ENCODE peak calls at places on chromosomes 6 and 20, in five cellular contexts. N, F, L, M and X are unnamed samples.

GRCh38 chr6:169204167-169204566 is 49.5 kb downstream of the THBS2 start:
- DNase-seq in M (no peak), L (no peak), F (peak), N (no peak), X (no peak)

GRCh38 chr6:170270984-170271593 is 19.8 kb downstream of the DLL1 start:
- DNase-seq in F (no peak), M (no peak), N (no peak), L (no peak), X (no peak)

GRCh38 chr6:137754366-137754765 is 112.7 kb upstream of the TNFAIP3 start:
- DNase-seq in N (no peak), M (no peak), F (no peak), L (no peak), X (no peak)

GRCh38 chr6:107632757-107633156 is 142.8 kb downstream of the SOBP start:
- DNase-seq in M (no peak), L (no peak), N (no peak), F (no peak), X (no peak)

GRCh38 chr6:151098166-151098565 is 141.6 kb upstream of the AKAP12 start:
- DNase-seq in L (no peak), M (no peak), N (no peak), F (peak), X (no peak)

GRCh38 chr6:168016176-168016620 is 18.7 kb downstream of the KIF25 start:
- DNase-seq in N (no peak), M (no peak), L (no peak), F (no peak), X (no peak)

GRCh38 chr6:40965046-40965445 is 74.0 kb downstream of the UNC5CL start:
- DNase-seq in L (no peak), F (peak), N (no peak), M (no peak), X (no peak)

GRCh38 chr20:1933465-1933870 is 38.3 kb downstream of the SIRPA start:
- DNase-seq in M (no peak), L (no peak), F (peak), N (no peak), X (peak)

GRCh38 chr6:5653801-5654200 is 352.9 kb downstream of the NRN1 start:
- DNase-seq in L (no peak), M (no peak), N (no peak), F (no peak), X (no peak)

GRCh38 chr20:57092112-57092899 is 174.1 kb downstream of the BMP7 start:
- DNase-seq in F (peak), M (peak), N (peak), L (peak), X (no peak)

GRCh38 chr6:86215323-86215722 is 572.6 kb upstream of the SYNCRIP start:
- DNase-seq in F (no peak), M (no peak), L (no peak), N (no peak), X (no peak)

GRCh38 chr6:49849121-49849907 is 17.0 kb downstream of the CRISP1 start:
- DNase-seq in L (peak), F (peak), N (peak), M (peak), X (peak)

GRCh38 chr6:113909224-113909856 is 52.2 kb downstream of the MARCKS start:
- DNase-seq in L (peak), N (peak), F (peak), M (peak), X (peak)

DNA sequence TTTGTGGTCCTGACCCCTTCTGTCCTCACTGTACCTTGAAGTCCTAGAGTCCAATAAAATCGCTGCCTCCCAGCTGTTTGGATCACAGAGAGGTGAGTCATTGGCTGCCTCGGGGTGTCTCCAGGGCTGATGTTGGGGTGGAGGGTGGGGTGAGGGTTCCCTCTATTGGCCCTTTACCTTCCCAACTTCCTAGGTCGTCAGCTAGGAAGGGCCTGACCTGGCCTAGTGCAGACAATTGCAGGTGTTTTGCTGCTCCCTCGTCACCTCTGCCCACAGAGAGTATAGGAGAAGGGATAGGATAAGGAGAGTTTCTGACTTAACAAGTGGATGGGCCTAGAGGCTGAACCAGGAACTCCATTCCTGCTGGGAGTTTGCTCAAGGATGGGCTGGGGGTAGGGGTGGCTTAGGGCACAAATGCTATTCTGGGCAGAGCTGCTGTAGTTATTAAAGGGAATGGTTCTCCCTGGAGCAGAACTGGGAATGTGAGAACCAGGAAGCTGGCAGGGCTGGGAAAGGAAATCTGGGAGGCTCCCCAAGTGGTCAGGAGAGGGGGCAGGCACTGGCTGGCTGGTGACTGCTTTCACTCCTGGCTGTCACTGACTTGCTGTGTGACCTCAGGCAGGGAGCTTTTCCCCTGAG is 1.4 kb downstream of the TP53INP2 start:
- DNase-seq in L (peak), M (peak), F (no peak), N (peak), X (no peak)
- H3K4me3 ChIP-seq in L (no peak), M (peak), F (peak), N (peak), X (no peak)

DNA sequence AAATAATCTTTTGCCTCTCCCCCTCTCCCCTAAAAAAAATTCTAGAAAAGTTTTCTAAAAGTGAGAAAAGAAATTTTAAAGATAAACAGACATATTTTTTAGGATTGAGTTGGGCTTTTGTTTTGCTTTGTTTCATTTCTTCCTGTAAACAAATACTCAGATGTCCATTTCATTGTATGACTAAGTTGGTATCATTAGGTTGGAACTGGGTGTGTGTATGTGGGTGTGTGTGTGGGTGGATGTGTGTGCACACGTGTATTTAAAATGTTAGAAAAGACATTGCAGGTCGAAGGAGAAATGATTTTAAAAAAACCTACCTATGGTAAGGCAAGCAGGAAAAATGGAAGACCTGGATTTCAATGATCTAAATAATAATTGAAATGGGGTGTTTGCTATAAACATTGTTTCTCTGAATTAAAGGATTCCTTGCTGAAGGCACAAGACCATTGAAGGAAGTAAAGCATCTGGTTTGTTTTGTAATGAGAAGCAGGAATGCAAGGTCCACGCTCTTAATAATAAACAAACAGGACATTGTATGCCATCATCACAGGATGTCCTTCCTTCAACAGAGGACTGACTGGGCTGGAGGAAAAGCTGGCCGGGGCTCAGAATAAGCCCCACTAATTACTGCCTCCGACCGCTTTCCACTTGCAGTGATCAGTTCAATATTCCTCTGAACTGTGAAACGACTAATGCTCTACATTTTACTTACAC is 1.0 kb upstream of the PRDM1 start:
- DNase-seq in M (peak), L (no peak), F (peak), N (no peak), X (no peak)
- H3K4me3 ChIP-seq in M (peak), L (no peak), F (peak), N (peak), X (peak)

GRCh38 chr20:44071526-44072111 is 115.4 kb downstream of the JPH2 start:
- DNase-seq in F (no peak), M (no peak), L (no peak), N (no peak), X (no peak)

GRCh38 chr20:44072381-44072780 is 114.6 kb downstream of the JPH2 start:
- DNase-seq in N (no peak), L (no peak), M (no peak), F (no peak), X (no peak)

GRCh38 chr20:44069203-44069931 is 117.6 kb downstream of the JPH2 start:
- DNase-seq in L (peak), N (no peak), M (no peak), F (no peak), X (no peak)

GRCh38 chr20:44070139-44070900 is 116.7 kb downstream of the JPH2 start:
- DNase-seq in M (no peak), N (no peak), F (no peak), L (no peak), X (no peak)

GRCh38 chr20:44071057-44071456 is 115.9 kb downstream of the JPH2 start:
- DNase-seq in M (no peak), F (no peak), L (no peak), N (no peak), X (no peak)
- H3K4me3 ChIP-seq in M (no peak), F (no peak), L (no peak), N (no peak), X (no peak)

DNA sequence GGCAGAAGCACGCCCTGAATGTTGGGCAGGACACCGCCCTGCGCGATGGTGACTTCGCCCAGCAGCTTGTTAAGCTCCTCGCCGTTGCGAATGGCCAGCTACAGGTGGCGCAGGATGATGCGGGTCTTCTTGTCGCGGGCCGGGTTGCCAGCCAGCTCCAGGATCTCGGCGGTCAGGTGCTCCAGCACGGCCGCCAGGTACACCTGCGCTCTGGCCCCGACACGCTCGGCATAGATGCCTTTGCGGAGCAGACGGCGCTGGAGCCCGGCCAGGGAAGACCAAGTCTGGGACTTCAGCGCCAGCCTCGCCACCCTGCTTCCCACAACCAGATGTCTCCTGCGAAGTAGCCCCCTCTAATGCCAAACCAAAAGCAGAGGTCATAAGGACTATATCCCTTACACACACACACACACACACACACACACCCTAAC is 8.0 kb upstream of the SLC17A3 start:
- DNase-seq in F (no peak), L (no peak), N (no peak), M (peak), X (no peak)
- H3K4me3 ChIP-seq in F (no peak), L (no peak), N (no peak), M (peak), X (no peak)

DNA sequence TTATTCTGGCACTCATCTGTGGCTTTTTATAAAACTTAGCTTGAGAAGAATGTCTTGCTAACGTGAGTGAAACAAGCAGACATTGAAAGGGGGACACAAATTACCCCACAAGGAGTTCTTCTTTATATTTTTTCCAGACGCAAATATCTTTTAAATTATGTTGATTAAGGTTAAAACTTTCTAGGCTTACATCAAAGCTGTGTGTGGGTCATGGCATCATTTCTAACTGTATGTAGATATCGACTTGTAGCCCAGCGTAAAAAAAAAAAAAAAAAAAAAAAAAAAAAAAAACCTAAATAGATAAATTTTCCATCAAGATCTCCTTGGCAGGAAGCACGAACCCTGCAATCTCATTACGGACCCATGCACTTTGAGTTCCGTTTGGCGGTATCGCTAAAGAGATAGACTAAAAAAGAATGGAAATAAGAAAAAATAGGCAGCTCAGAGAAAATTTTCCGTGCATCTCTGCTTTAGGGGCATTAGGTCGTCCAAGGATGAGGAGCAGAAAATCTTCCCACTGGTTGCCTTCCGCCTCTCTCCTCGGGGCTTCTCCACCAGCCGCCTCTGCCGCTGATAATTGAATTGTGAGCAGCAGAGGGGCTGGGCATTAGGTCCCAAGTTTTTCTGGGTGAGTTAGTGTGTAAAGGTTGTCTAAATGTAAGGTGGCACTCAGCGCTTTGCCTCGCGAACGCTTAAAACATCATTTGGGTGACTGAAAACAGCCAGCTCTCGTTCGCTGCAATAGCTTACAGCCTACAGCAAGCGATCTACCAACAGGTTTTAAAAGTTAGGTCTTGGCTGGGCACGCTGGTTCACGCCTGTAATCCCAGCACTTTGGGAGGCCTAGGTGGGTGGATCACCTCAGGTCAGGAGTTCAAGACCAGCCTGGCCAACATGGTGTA is 194.0 kb downstream of the TRIM27 start:
- DNase-seq in M (peak), L (no peak), N (no peak), F (no peak), X (no peak)
- H3K4me3 ChIP-seq in M (peak), L (no peak), N (peak), F (no peak), X (no peak)

DNA sequence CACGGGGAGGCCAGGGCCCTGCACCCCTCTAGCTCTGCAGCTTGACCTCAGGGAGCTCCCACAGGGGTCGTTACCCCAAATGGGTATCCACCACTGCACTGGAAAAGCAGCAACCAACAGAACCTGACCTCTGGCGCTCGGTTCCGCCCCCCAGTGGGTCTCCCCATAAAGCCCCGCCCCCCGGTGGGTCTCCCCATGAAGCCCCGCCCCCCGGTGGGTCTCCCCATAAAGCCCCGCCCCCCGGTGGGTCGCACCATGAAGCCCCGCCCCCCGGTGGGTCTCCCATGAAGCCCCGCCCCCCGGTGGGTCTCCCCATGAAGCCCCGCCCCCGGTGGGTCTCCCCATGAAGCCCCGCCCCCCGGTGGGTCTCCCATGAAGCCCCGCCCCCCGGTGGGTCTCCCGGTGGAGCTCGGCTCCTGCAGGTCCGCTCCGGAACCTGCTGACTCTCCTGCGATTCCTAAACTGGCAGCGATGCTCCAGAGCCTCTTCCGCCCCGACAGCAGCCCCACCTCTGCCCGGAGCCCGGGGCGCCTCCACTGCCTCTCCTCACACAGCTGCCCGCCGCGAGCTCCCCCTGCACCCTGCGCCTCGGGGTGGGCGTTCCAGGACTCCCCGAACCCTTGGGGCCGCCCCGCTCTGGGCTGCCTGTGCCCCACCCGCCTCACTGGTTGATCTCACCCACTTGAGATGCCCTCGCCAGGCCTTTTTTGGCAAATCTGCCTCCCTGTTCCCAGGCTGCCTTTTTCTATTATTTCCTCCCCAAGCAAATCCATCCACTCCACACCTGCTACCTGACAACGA is 12.1 kb downstream of the SLC2A4RG start:
- DNase-seq in F (no peak), N (no peak), M (peak), L (no peak), X (no peak)
- H3K4me3 ChIP-seq in F (no peak), N (no peak), M (no peak), L (no peak), X (no peak)

GRCh38 chr6:142569676-142570075 is 267.9 kb downstream of the ADGRG6 start:
- DNase-seq in M (peak), F (peak), L (no peak), N (no peak), X (no peak)

GRCh38 chr6:142566628-142567396 is 265.0 kb downstream of the ADGRG6 start:
- DNase-seq in N (peak), F (peak), M (peak), L (peak), X (no peak)

GRCh38 chr6:142567476-142567875 is 265.7 kb downstream of the ADGRG6 start:
- DNase-seq in L (no peak), N (no peak), F (no peak), M (no peak), X (no peak)

GRCh38 chr6:142570221-142570671 is 268.4 kb downstream of the ADGRG6 start:
- DNase-seq in L (no peak), M (no peak), F (peak), N (peak), X (no peak)

DNA sequence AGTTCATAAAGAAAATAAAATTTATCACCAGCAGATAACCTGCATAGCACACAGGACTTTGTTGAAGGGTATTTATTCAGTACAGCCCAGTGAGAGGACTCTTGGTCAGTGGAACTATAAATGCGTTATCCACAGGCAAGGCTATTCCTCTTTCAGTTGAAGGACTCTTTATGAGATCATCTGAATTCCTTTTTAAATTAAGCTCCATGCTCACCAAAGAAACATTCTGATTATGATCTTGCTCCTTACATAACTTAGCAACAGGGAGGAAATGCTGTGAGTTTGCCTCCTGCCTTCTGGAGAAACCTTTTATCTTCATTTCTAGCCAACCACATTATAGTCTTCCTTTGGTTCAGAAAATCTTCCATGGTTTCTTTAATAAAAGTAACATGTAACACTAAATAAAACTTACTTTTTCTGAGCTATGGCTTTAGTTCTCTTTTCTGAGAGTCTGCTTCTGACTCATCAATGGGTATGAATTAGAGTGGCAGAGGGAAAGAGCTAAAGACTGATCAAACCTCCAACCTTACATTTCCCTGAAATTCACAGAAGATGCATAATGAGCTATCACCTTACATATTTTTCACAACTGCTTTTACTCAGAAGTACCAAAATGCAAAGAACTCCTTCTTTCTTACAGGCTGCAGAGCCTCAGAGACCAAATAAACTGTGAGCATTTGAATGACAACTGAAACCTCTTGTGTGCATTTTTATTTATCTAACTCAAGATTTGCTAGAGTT is 267.2 kb downstream of the ADGRG6 start:
- DNase-seq in F (peak), M (no peak), N (peak), L (no peak), X (peak)
- H3K4me3 ChIP-seq in F (no peak), M (no peak), N (no peak), L (no peak), X (no peak)

GRCh38 chr6:21586300-21586699 is 7.3 kb upstream of the SOX4 start:
- DNase-seq in M (no peak), L (no peak), F (no peak), N (no peak), X (no peak)
- H3K4me3 ChIP-seq in M (peak), L (no peak), F (no peak), N (no peak), X (no peak)